ENCODE peak calls at places on chromosomes 5 and 9, in six cellular contexts. One of them, this sample, is unnamed.

GRCh38 chr5:75648712-75649111 is 37.5 kb downstream of the ANKDD1B start:
- DNase-seq in GM12878: peak
- DNase-seq in HepG2: peak
- DNase-seq in K562: no peak
- DNase-seq in endothelial cell of umbilical vein: no peak
- DNase-seq in A549: no peak
- DNase-seq in this sample: no peak

GRCh38 chr9:132168347-132168746 is 6.5 kb downstream of the NTNG2 start:
- DNase-seq in HepG2: no peak
- DNase-seq in endothelial cell of umbilical vein: no peak
- DNase-seq in K562: no peak
- DNase-seq in A549: no peak
- DNase-seq in GM12878: no peak
- DNase-seq in this sample: no peak

GRCh38 chr9:61673664-61674381 is 484.0 kb downstream of the SPATA31A7 start:
- DNase-seq in HepG2: no peak
- DNase-seq in K562: no peak
- DNase-seq in GM12878: no peak
- DNase-seq in A549: no peak
- DNase-seq in endothelial cell of umbilical vein: no peak
- DNase-seq in this sample: no peak

GRCh38 chr5:88879724-88880123 is 3.3 kb downstream of the MEF2C start:
- DNase-seq in HepG2: no peak
- DNase-seq in A549: no peak
- DNase-seq in GM12878: no peak
- DNase-seq in endothelial cell of umbilical vein: peak
- DNase-seq in K562: no peak
- DNase-seq in this sample: no peak

GRCh38 chr9:96050876-96051185 is 175.3 kb downstream of the ERCC6L2 start:
- DNase-seq in GM12878: no peak
- DNase-seq in K562: no peak
- DNase-seq in HepG2: no peak
- DNase-seq in A549: no peak
- DNase-seq in endothelial cell of umbilical vein: no peak
- DNase-seq in this sample: no peak

GRCh38 chr9:137224850-137225694 is at the start of gene CYSRT1:
- DNase-seq in endothelial cell of umbilical vein: no peak
- DNase-seq in A549: no peak
- DNase-seq in GM12878: no peak
- DNase-seq in HepG2: no peak
- DNase-seq in K562: peak
- DNase-seq in this sample: no peak

GRCh38 chr5:147949711-147950573 is 43.6 kb upstream of the C5orf46 start:
- DNase-seq in HepG2: peak
- DNase-seq in GM12878: no peak
- DNase-seq in K562: peak
- DNase-seq in endothelial cell of umbilical vein: peak
- DNase-seq in A549: peak
- DNase-seq in this sample: peak

GRCh38 chr9:115591584-115591984 is 473.6 kb upstream of the TNC start:
- DNase-seq in K562: peak
- DNase-seq in A549: peak
- DNase-seq in HepG2: peak
- DNase-seq in GM12878: peak
- DNase-seq in endothelial cell of umbilical vein: peak
- DNase-seq in this sample: peak

GRCh38 chr5:40623480-40624420 is 56.0 kb upstream of the PTGER4 start:
- DNase-seq in A549: no peak
- DNase-seq in GM12878: no peak
- DNase-seq in endothelial cell of umbilical vein: no peak
- DNase-seq in K562: no peak
- DNase-seq in HepG2: no peak
- DNase-seq in this sample: no peak

GRCh38 chr5:179347581-179347980 is 2.3 kb upstream of the ADAMTS2 start:
- DNase-seq in A549: no peak
- DNase-seq in K562: no peak
- DNase-seq in GM12878: no peak
- DNase-seq in HepG2: no peak
- DNase-seq in endothelial cell of umbilical vein: no peak
- DNase-seq in this sample: no peak

GRCh38 chr5:163696270-163696887 is 191.0 kb downstream of the MAT2B start:
- DNase-seq in HepG2: peak
- DNase-seq in K562: no peak
- DNase-seq in endothelial cell of umbilical vein: peak
- DNase-seq in A549: peak
- DNase-seq in GM12878: peak
- DNase-seq in this sample: peak

GRCh38 chr5:10655041-10655685 is 91.3 kb downstream of the ANKRD33B start:
- DNase-seq in HepG2: no peak
- DNase-seq in A549: no peak
- DNase-seq in K562: no peak
- DNase-seq in endothelial cell of umbilical vein: no peak
- DNase-seq in GM12878: no peak
- DNase-seq in this sample: no peak

GRCh38 chr9:95138474-95138873 is 179.0 kb downstream of the FANCC start:
- DNase-seq in HepG2: no peak
- DNase-seq in GM12878: no peak
- DNase-seq in A549: no peak
- DNase-seq in K562: no peak
- DNase-seq in endothelial cell of umbilical vein: peak
- DNase-seq in this sample: no peak

GRCh38 chr5:126234563-126235195 is 188.5 kb upstream of the GRAMD2B start:
- DNase-seq in endothelial cell of umbilical vein: peak
- DNase-seq in HepG2: peak
- DNase-seq in GM12878: no peak
- DNase-seq in A549: peak
- DNase-seq in K562: peak
- DNase-seq in this sample: peak

DNA sequence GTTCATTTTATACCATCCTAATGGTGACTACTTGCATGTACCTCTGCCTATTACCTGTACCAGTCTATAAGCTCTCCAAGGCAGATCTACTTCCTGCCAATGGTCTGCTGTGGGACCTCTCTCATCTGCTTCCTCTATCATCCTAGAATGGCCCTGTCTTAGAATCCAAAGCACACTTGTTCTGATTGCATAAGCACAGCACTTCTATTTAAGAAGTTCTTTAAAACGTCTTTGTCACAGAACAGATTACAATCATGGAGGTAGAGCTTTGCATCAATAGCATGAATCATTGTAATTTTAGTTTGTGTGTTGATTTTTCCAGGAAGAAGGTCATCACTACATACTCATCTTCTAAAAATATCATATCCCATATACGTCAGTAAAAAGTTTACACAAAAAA is 131.8 kb upstream of the ACOT12 start:
- DNase-seq in K562: no peak
- DNase-seq in HepG2: no peak
- DNase-seq in A549: no peak
- DNase-seq in endothelial cell of umbilical vein: no peak
- DNase-seq in GM12878: no peak
- DNase-seq in this sample: peak
- TF ChIP-seq MAX in K562: no peak
- TF ChIP-seq MAX in HepG2: no peak
- TF ChIP-seq MAX in A549: no peak
- TF ChIP-seq MAX in endothelial cell of umbilical vein: no peak
- TF ChIP-seq MAX in GM12878: no peak
- TF ChIP-seq MAX in this sample: no peak

GRCh38 chr5:115815693-115816225 is 700 bp downstream of the CDO1 start:
- DNase-seq in A549: no peak
- DNase-seq in endothelial cell of umbilical vein: peak
- DNase-seq in HepG2: no peak
- DNase-seq in K562: no peak
- DNase-seq in GM12878: no peak
- DNase-seq in this sample: no peak
- TF ChIP-seq MYC in A549: no peak
- TF ChIP-seq MYC in endothelial cell of umbilical vein: no peak
- TF ChIP-seq MYC in HepG2: no peak
- TF ChIP-seq MYC in K562: no peak
- TF ChIP-seq MYC in GM12878: no peak
- TF ChIP-seq MYC in this sample: no peak

GRCh38 chr5:154476343-154477213 is 1.4 kb downstream of the HAND1 start:
- DNase-seq in endothelial cell of umbilical vein: no peak
- DNase-seq in A549: no peak
- DNase-seq in HepG2: no peak
- DNase-seq in K562: no peak
- DNase-seq in GM12878: no peak
- DNase-seq in this sample: no peak

GRCh38 chr5:154477382-154478223 is 424 bp downstream of the HAND1 start:
- DNase-seq in endothelial cell of umbilical vein: peak
- DNase-seq in HepG2: no peak
- DNase-seq in GM12878: no peak
- DNase-seq in A549: no peak
- DNase-seq in K562: no peak
- DNase-seq in this sample: no peak

GRCh38 chr5:154479160-154479943 is 1.3 kb upstream of the HAND1 start:
- DNase-seq in K562: no peak
- DNase-seq in GM12878: no peak
- DNase-seq in A549: no peak
- DNase-seq in HepG2: no peak
- DNase-seq in endothelial cell of umbilical vein: no peak
- DNase-seq in this sample: no peak

GRCh38 chr5:154478752-154479159 is 729 bp upstream of the HAND1 start:
- DNase-seq in A549: no peak
- DNase-seq in K562: no peak
- DNase-seq in endothelial cell of umbilical vein: no peak
- DNase-seq in HepG2: no peak
- DNase-seq in GM12878: no peak
- DNase-seq in this sample: no peak

GRCh38 chr5:154478224-154478565 is at the start of gene HAND1:
- DNase-seq in A549: peak
- DNase-seq in GM12878: no peak
- DNase-seq in K562: peak
- DNase-seq in endothelial cell of umbilical vein: peak
- DNase-seq in HepG2: peak
- DNase-seq in this sample: no peak
- H3K4me3 ChIP-seq in A549: peak
- H3K4me3 ChIP-seq in GM12878: no peak
- H3K4me3 ChIP-seq in K562: no peak
- H3K4me3 ChIP-seq in endothelial cell of umbilical vein: no peak
- H3K4me3 ChIP-seq in HepG2: no peak
- H3K4me3 ChIP-seq in this sample: no peak

GRCh38 chr5:17327048-17327447 is 109.6 kb downstream of the BASP1 start:
- DNase-seq in K562: no peak
- DNase-seq in GM12878: no peak
- DNase-seq in endothelial cell of umbilical vein: no peak
- DNase-seq in HepG2: no peak
- DNase-seq in A549: no peak
- DNase-seq in this sample: peak
- TF ChIP-seq MAX in K562: no peak
- TF ChIP-seq MAX in GM12878: no peak
- TF ChIP-seq MAX in endothelial cell of umbilical vein: no peak
- TF ChIP-seq MAX in HepG2: no peak
- TF ChIP-seq MAX in A549: no peak
- TF ChIP-seq MAX in this sample: peak

DNA sequence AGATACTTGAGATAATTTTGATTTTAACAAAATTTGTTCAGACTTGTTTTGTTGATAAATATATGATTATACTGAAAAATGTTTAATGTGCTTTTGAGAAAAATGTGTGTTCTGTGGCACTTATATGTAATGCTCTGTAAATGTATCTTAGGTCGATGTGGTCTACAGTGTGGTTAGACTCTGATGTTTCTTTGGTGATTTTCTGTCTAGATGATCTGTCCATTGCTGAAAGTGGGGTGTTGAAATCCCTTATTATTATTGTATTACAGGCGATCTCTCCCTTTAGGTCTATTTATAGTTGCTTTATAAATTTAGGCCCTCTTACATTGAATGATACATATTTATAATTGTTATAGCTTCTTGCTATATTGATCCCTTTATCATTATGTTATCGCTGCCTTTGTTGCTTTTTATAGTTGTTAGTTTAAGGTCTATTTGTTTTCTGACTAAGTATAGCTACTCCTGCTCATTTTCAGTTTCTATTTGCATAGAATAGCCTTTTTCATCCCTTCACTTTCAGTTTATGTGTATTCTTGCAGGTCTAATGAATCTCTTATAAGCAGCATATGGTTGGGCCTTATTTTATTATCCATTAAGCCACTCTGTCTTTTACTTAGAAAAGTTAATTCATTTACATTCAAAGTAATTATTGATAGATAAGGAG is 124.3 kb downstream of the MRPS30 start:
- DNase-seq in K562: no peak
- DNase-seq in A549: no peak
- DNase-seq in GM12878: peak
- DNase-seq in HepG2: no peak
- DNase-seq in endothelial cell of umbilical vein: no peak
- DNase-seq in this sample: no peak
- TF ChIP-seq MYC in K562: no peak
- TF ChIP-seq MYC in A549: no peak
- TF ChIP-seq MYC in GM12878: no peak
- TF ChIP-seq MYC in HepG2: no peak
- TF ChIP-seq MYC in endothelial cell of umbilical vein: no peak
- TF ChIP-seq MYC in this sample: no peak

GRCh38 chr9:78296893-78297671 is at the start of gene PSAT1:
- DNase-seq in GM12878: peak
- DNase-seq in HepG2: peak
- DNase-seq in endothelial cell of umbilical vein: peak
- DNase-seq in K562: peak
- DNase-seq in A549: peak
- DNase-seq in this sample: peak
- H3K4me3 ChIP-seq in GM12878: peak
- H3K4me3 ChIP-seq in HepG2: peak
- H3K4me3 ChIP-seq in endothelial cell of umbilical vein: peak
- H3K4me3 ChIP-seq in K562: peak
- H3K4me3 ChIP-seq in A549: peak
- H3K4me3 ChIP-seq in this sample: peak

GRCh38 chr5:68279960-68280359 is 64.4 kb downstream of the PIK3R1 start:
- DNase-seq in A549: no peak
- DNase-seq in endothelial cell of umbilical vein: no peak
- DNase-seq in K562: peak
- DNase-seq in GM12878: no peak
- DNase-seq in HepG2: no peak
- DNase-seq in this sample: no peak
- TF ChIP-seq MAX in A549: no peak
- TF ChIP-seq MAX in endothelial cell of umbilical vein: no peak
- TF ChIP-seq MAX in K562: no peak
- TF ChIP-seq MAX in GM12878: no peak
- TF ChIP-seq MAX in HepG2: no peak
- TF ChIP-seq MAX in this sample: no peak